ENCODE peak calls at places on chromosomes 12 and 14, in seven cellular contexts. Z is tibial artery; J is ascending aorta; Q is CD8-positive, alpha-beta T cell; G is adrenal gland; A is stomach; I is neuronal stem cell. V is an unnamed sample. For H3K9me3, the result is how much of the 10 kb centered on the place peaks cover.

GRCh38 chr14:36070056-36071043 is 106.2 kb downstream of the PTCSC3 start:
- DNase-seq in Z (no peak), J (no peak), Q (no peak), G (peak), A (peak), I (peak), V (no peak)

GRCh38 chr14:50070230-50070629 is 46.1 kb downstream of the VCPKMT start:
- DNase-seq in Z (no peak), J (no peak), Q (no peak), G (no peak), A (no peak), I (no peak), V (no peak)

GRCh38 chr14:86999076-86999475 is 993.9 kb downstream of the GALC start:
- DNase-seq in Z (no peak), J (no peak), Q (no peak), G (no peak), A (no peak), I (no peak), V (no peak)

GRCh38 chr12:24600996-24601395 is 347.9 kb downstream of the BCAT1 start:
- DNase-seq in Z (no peak), J (no peak), Q (no peak), G (no peak), A (no peak), I (no peak), V (no peak)

GRCh38 chr12:96196781-96197180 is 2.6 kb downstream of the ELK3 start:
- DNase-seq in Z (no peak), J (no peak), Q (no peak), G (no peak), A (no peak), I (no peak), V (no peak)

GRCh38 chr12:41663487-41664258 is 475.6 kb downstream of the PDZRN4 start:
- DNase-seq in Z (no peak), J (no peak), Q (no peak), G (no peak), A (no peak), I (peak), V (no peak)

GRCh38 chr14:56213288-56213687 is 95.1 kb downstream of the PELI2 start:
- DNase-seq in Z (no peak), J (no peak), Q (no peak), G (no peak), A (no peak), I (no peak), V (no peak)

GRCh38 chr12:127893875-127894635 is 372.9 kb upstream of the TMEM132C start:
- DNase-seq in Z (no peak), J (no peak), Q (no peak), G (peak), A (no peak), I (no peak), V (no peak)

GRCh38 chr14:21267431-21267845 is 1.8 kb downstream of the HNRNPC start:
- DNase-seq in Z (no peak), J (no peak), Q (no peak), G (no peak), A (no peak), I (no peak), V (no peak)

GRCh38 chr14:67358914-67359313 is 690 bp downstream of the ATP6V1D start:
- DNase-seq in Z (no peak), J (no peak), Q (no peak), G (no peak), A (no peak), I (peak), V (no peak)

GRCh38 chr12:54038760-54039414 is 6.0 kb downstream of the HOXC5 start:
- DNase-seq in Z (no peak), J (no peak), Q (no peak), G (peak), A (peak), I (no peak), V (no peak)

GRCh38 chr14:100740196-100740825 is 13.6 kb downstream of the DLK1 start:
- DNase-seq in Z (peak), J (no peak), Q (no peak), G (no peak), A (no peak), I (no peak), V (no peak)

GRCh38 chr14:20460458-20461229 is 590 bp downstream of the PIP4P1 start:
- DNase-seq in Z (peak), J (no peak), Q (peak), G (no peak), A (peak), I (no peak), V (peak)

GRCh38 chr12:89833337-89834252 is 125.0 kb upstream of the ATP2B1 start:
- DNase-seq in Z (no peak), J (no peak), Q (no peak), G (no peak), A (no peak), I (no peak), V (no peak)

GRCh38 chr12:106118-106561 is 39.6 kb downstream of the IQSEC3 start:
- DNase-seq in Z (peak), J (no peak), Q (no peak), G (no peak), A (no peak), I (no peak), V (no peak)

GRCh38 chr14:96501383-96501745 is 818 bp upstream of the PAPOLA start:
- DNase-seq in Z (no peak), J (no peak), Q (no peak), G (no peak), A (no peak), I (no peak), V (no peak)

GRCh38 chr12:40224439-40225291 is at the start of gene LRRK2:
- DNase-seq in Z (peak), J (peak), Q (peak), G (peak), A (peak), I (peak), V (no peak)

GRCh38 chr14:78327426-78328210 is 157.4 kb downstream of the NRXN3 start:
- DNase-seq in Z (no peak), J (no peak), Q (no peak), G (no peak), A (no peak), I (no peak), V (no peak)

GRCh38 chr12:93790472-93791152 is 113.4 kb downstream of the CRADD start:
- DNase-seq in Z (no peak), J (no peak), Q (no peak), G (no peak), A (no peak), I (no peak), V (no peak)

GRCh38 chr12:81465191-81465590 is 294.0 kb downstream of the PPFIA2 start:
- DNase-seq in Z (no peak), J (no peak), Q (no peak), G (no peak), A (no peak), I (no peak), V (no peak)

GRCh38 chr12:106288134-106288509 is 14.4 kb upstream of the TCP11L2 start:
- DNase-seq in Z (no peak), J (no peak), Q (no peak), G (no peak), A (no peak), I (no peak), V (no peak)

GRCh38 chr14:102196436-102197230 is 56.9 kb downstream of the WDR20 start:
- DNase-seq in Z (no peak), J (no peak), Q (no peak), G (no peak), A (no peak), I (no peak), V (no peak)

GRCh38 chr14:22418631-22419030 is 170.4 kb downstream of the DAD1 start:
- DNase-seq in Z (no peak), J (no peak), Q (no peak), G (no peak), A (no peak), I (no peak), V (no peak)

GRCh38 chr14:31419179-31420012 is 954 bp downstream of the HEATR5A start:
- DNase-seq in Z (no peak), J (no peak), Q (no peak), G (no peak), A (no peak), I (no peak), V (no peak)

GRCh38 chr12:65986047-65986446 is 144.5 kb downstream of the LLPH start:
- DNase-seq in Z (no peak), J (no peak), Q (no peak), G (no peak), A (no peak), I (no peak), V (no peak)

GRCh38 chr14:32509632-32510187 is 180.6 kb downstream of the AKAP6 start:
- DNase-seq in Z (peak), J (peak), Q (no peak), G (peak), A (peak), I (no peak), V (no peak)
- H3K4me3 ChIP-seq in Z (peak), J (peak), Q (no peak), G (no peak), A (peak), I (no peak), V (no peak)

GRCh38 chr12:108696996-108697290 is 34.4 kb downstream of the CORO1C start:
- DNase-seq in Z (no peak), J (no peak), Q (no peak), G (no peak), A (no peak), I (no peak), V (no peak)
- H3K27ac ChIP-seq in Z (peak), J (peak), Q (no peak), G (peak), A (peak), I (no peak), V (no peak)

GRCh38 chr12:133108150-133108549 is 21.9 kb downstream of the ZNF891 start:
- DNase-seq in Z (no peak), J (no peak), Q (no peak), G (no peak), A (no peak), I (no peak), V (no peak)
- H3K9me3 ChIP-seq in Z (half or more), J (half or more), Q (half or more), G (half or more), A (half or more), I (under half), V (half or more)

GRCh38 chr14:37590096-37590809 is 4.8 kb downstream of the FOXA1 start:
- DNase-seq in Z (no peak), J (no peak), Q (no peak), G (no peak), A (no peak), I (no peak), V (no peak)
- H3K4me3 ChIP-seq in Z (no peak), J (no peak), Q (no peak), G (no peak), A (peak), I (no peak), V (no peak)

DNA sequence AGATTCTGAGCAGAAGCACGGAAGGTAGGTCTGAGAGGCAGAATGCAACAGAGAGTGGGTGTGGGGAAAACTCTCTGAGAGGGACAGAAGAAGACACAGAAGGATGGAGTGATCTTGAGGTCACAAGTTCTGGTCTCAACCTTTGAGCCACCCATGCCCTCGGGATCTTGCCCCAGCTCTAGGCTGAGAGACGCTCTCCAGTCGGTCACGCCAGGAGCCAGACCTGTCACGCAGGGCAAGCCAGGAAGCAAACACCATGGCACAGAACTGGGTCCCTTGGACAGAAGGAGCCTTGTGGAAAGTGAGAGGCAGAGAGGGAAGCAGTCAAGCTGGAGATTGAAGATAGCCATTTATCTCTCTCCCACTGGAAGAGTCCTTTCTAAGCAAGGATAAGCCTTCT is 79.0 kb downstream of the VWF start:
- DNase-seq in Z (no peak), J (no peak), Q (no peak), G (no peak), A (no peak), I (no peak), V (no peak)
- H3K27ac ChIP-seq in Z (no peak), J (no peak), Q (no peak), G (no peak), A (no peak), I (no peak), V (no peak)

GRCh38 chr12:12655061-12655460 is 40.9 kb downstream of the GPR19 start:
- DNase-seq in Z (no peak), J (no peak), Q (no peak), G (no peak), A (no peak), I (no peak), V (no peak)

GRCh38 chr12:12648284-12648683 is 36.6 kb downstream of the CREBL2 start:
- DNase-seq in Z (no peak), J (no peak), Q (no peak), G (no peak), A (no peak), I (no peak), V (no peak)

GRCh38 chr12:12653922-12654321 is 42.1 kb downstream of the GPR19 start:
- DNase-seq in Z (no peak), J (no peak), Q (no peak), G (no peak), A (no peak), I (no peak), V (no peak)

GRCh38 chr12:12648951-12649650 is 37.4 kb downstream of the CREBL2 start:
- DNase-seq in Z (no peak), J (no peak), Q (no peak), G (no peak), A (no peak), I (no peak), V (no peak)

GRCh38 chr12:12651752-12652151 is 40.1 kb downstream of the CREBL2 start:
- DNase-seq in Z (no peak), J (no peak), Q (no peak), G (no peak), A (no peak), I (no peak), V (no peak)
- H3K9me3 ChIP-seq in Z (under half), J (under half), Q (under half), G (under half), A (under half), I (under half), V (under half)

DNA sequence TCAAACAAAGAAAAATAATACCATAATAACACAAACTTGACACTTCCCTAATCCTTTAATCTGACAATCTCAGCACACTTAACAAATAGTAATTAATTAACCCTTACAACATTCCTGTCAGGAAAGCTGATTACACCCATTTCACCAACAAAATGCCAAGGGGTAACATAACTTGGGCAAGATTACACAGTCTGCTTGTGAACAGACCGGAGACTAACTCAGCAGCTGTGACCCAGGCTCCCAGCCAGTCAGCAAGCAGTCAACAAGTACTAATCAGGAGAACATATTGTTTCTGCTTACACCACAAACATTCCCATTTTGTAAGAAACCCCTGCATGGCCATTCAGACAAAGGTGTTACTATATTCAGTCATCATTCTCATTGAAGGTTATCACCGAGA is 592.5 kb upstream of the FLRT2 start:
- DNase-seq in Z (no peak), J (no peak), Q (no peak), G (no peak), A (no peak), I (no peak), V (no peak)
- H3K4me3 ChIP-seq in Z (no peak), J (no peak), Q (no peak), G (no peak), A (no peak), I (no peak), V (no peak)

GRCh38 chr14:75986439-75986765 is 839 bp downstream of the IFT43 start:
- DNase-seq in Z (no peak), J (no peak), Q (no peak), G (no peak), A (no peak), I (no peak), V (no peak)

GRCh38 chr14:75987201-75987970 is 1.8 kb downstream of the IFT43 start:
- DNase-seq in Z (no peak), J (no peak), Q (no peak), G (no peak), A (no peak), I (no peak), V (no peak)

GRCh38 chr14:75982724-75983358 is 1.0 kb upstream of the TGFB3 start:
- DNase-seq in Z (peak), J (no peak), Q (no peak), G (peak), A (no peak), I (no peak), V (no peak)

GRCh38 chr14:75984674-75985073 is 889 bp upstream of the IFT43 start:
- DNase-seq in Z (no peak), J (no peak), Q (no peak), G (no peak), A (no peak), I (no peak), V (no peak)

GRCh38 chr14:75985618-75986438 is at the start of gene IFT43:
- DNase-seq in Z (peak), J (peak), Q (peak), G (peak), A (peak), I (peak), V (peak)
- H3K27ac ChIP-seq in Z (peak), J (peak), Q (peak), G (peak), A (peak), I (no peak), V (peak)

GRCh38 chr14:42893183-42893582 is 1286.5 kb downstream of the LRFN5 start:
- DNase-seq in Z (no peak), J (no peak), Q (no peak), G (no peak), A (no peak), I (no peak), V (no peak)
- H3K9me3 ChIP-seq in Z (under half), J (under half), Q (under half), G (under half), A (under half), I (under half), V (under half)

V was measured in effector memory CD4-positive, alpha-beta T cell.